ENCODE peak calls at places on chromosomes 5 and 9, in seven cellular contexts. One of them, this sample, is unnamed.

GRCh38 chr5:154038241-154038603 is 488 bp downstream of the FAM114A2 start:
- DNase-seq in mucosa of descending colon: no peak
- DNase-seq in Karpas-422: peak
- DNase-seq in NCI-H1105: peak
- DNase-seq in stomach: no peak
- DNase-seq in effector CD4-positive, alpha-beta T cell: peak
- DNase-seq in tibial artery: no peak
- DNase-seq in this sample: peak

GRCh38 chr9:137311971-137312851 is 10.1 kb upstream of the NRARP start:
- DNase-seq in mucosa of descending colon: peak
- DNase-seq in stomach: no peak
- DNase-seq in Karpas-422: no peak
- DNase-seq in NCI-H1105: no peak
- DNase-seq in effector CD4-positive, alpha-beta T cell: no peak
- DNase-seq in tibial artery: no peak
- DNase-seq in this sample: no peak

GRCh38 chr5:69242215-69242927 is 7.7 kb downstream of the CDK7 start:
- DNase-seq in Karpas-422: no peak
- DNase-seq in mucosa of descending colon: no peak
- DNase-seq in NCI-H1105: no peak
- DNase-seq in tibial artery: no peak
- DNase-seq in effector CD4-positive, alpha-beta T cell: no peak
- DNase-seq in stomach: no peak
- DNase-seq in this sample: no peak

GRCh38 chr5:35294976-35295375 is 64.7 kb upstream of the PRLR start:
- DNase-seq in stomach: no peak
- DNase-seq in mucosa of descending colon: no peak
- DNase-seq in Karpas-422: no peak
- DNase-seq in effector CD4-positive, alpha-beta T cell: no peak
- DNase-seq in NCI-H1105: no peak
- DNase-seq in tibial artery: no peak
- DNase-seq in this sample: no peak

GRCh38 chr5:153223376-153223775 is 267.1 kb upstream of the GRIA1 start:
- DNase-seq in Karpas-422: no peak
- DNase-seq in mucosa of descending colon: no peak
- DNase-seq in effector CD4-positive, alpha-beta T cell: no peak
- DNase-seq in stomach: no peak
- DNase-seq in tibial artery: no peak
- DNase-seq in NCI-H1105: no peak
- DNase-seq in this sample: no peak

GRCh38 chr9:111959468-111959941 is 62.9 kb downstream of the UGCG start:
- DNase-seq in tibial artery: no peak
- DNase-seq in mucosa of descending colon: peak
- DNase-seq in Karpas-422: no peak
- DNase-seq in NCI-H1105: peak
- DNase-seq in stomach: peak
- DNase-seq in effector CD4-positive, alpha-beta T cell: no peak
- DNase-seq in this sample: no peak

GRCh38 chr5:128455861-128456361 is 82.1 kb downstream of the FBN2 start:
- DNase-seq in mucosa of descending colon: no peak
- DNase-seq in tibial artery: no peak
- DNase-seq in effector CD4-positive, alpha-beta T cell: no peak
- DNase-seq in Karpas-422: no peak
- DNase-seq in stomach: no peak
- DNase-seq in NCI-H1105: no peak
- DNase-seq in this sample: no peak

GRCh38 chr9:34170252-34170915 is 8.5 kb upstream of the UBAP1 start:
- DNase-seq in stomach: no peak
- DNase-seq in tibial artery: peak
- DNase-seq in effector CD4-positive, alpha-beta T cell: no peak
- DNase-seq in mucosa of descending colon: no peak
- DNase-seq in Karpas-422: no peak
- DNase-seq in NCI-H1105: no peak
- DNase-seq in this sample: no peak

GRCh38 chr9:112789493-112789892 is 38.9 kb downstream of the SNX30 start:
- DNase-seq in stomach: no peak
- DNase-seq in Karpas-422: no peak
- DNase-seq in effector CD4-positive, alpha-beta T cell: no peak
- DNase-seq in mucosa of descending colon: no peak
- DNase-seq in tibial artery: no peak
- DNase-seq in NCI-H1105: no peak
- DNase-seq in this sample: no peak

GRCh38 chr9:70539007-70539406 is 124.5 kb upstream of the KLF9 start:
- DNase-seq in Karpas-422: no peak
- DNase-seq in NCI-H1105: no peak
- DNase-seq in mucosa of descending colon: no peak
- DNase-seq in stomach: no peak
- DNase-seq in tibial artery: no peak
- DNase-seq in effector CD4-positive, alpha-beta T cell: no peak
- DNase-seq in this sample: no peak

GRCh38 chr9:127979333-127980055 is 1.3 kb downstream of the EEIG1 start:
- DNase-seq in Karpas-422: peak
- DNase-seq in stomach: peak
- DNase-seq in effector CD4-positive, alpha-beta T cell: no peak
- DNase-seq in mucosa of descending colon: peak
- DNase-seq in NCI-H1105: peak
- DNase-seq in tibial artery: peak
- DNase-seq in this sample: no peak

GRCh38 chr5:88452820-88453219 is 184.2 kb upstream of the TMEM161B start:
- DNase-seq in effector CD4-positive, alpha-beta T cell: no peak
- DNase-seq in Karpas-422: no peak
- DNase-seq in tibial artery: no peak
- DNase-seq in mucosa of descending colon: no peak
- DNase-seq in stomach: no peak
- DNase-seq in NCI-H1105: no peak
- DNase-seq in this sample: no peak

GRCh38 chr5:34043099-34043876 is at the start of gene C1QTNF3:
- DNase-seq in Karpas-422: no peak
- DNase-seq in stomach: no peak
- DNase-seq in tibial artery: no peak
- DNase-seq in effector CD4-positive, alpha-beta T cell: no peak
- DNase-seq in mucosa of descending colon: no peak
- DNase-seq in NCI-H1105: no peak
- DNase-seq in this sample: no peak

GRCh38 chr9:88272986-88273385 is 115.3 kb upstream of the SPIN1 start:
- DNase-seq in NCI-H1105: no peak
- DNase-seq in tibial artery: no peak
- DNase-seq in effector CD4-positive, alpha-beta T cell: no peak
- DNase-seq in mucosa of descending colon: no peak
- DNase-seq in Karpas-422: no peak
- DNase-seq in stomach: no peak
- DNase-seq in this sample: no peak

GRCh38 chr5:77235881-77236560 is 25.5 kb downstream of the PDE8B start:
- DNase-seq in mucosa of descending colon: no peak
- DNase-seq in Karpas-422: no peak
- DNase-seq in tibial artery: no peak
- DNase-seq in stomach: no peak
- DNase-seq in effector CD4-positive, alpha-beta T cell: no peak
- DNase-seq in NCI-H1105: no peak
- DNase-seq in this sample: no peak

This sample was measured in T-helper 9 cell.